ENCODE peak calls at places on chromosomes 7 and 10, in eight cellular contexts. R is EL; E is ecto neural progenitor cell; V is stimulated activated CD8-positive, alpha-beta memory T cell treated with anti-CD3 and anti-CD28 coated beads, Interleukin-15, amount 100 ng/mL, for 24 hours; S is PC-9; U is HuH-7; P is lower leg skin; K is astrocyte of the cerebellum. A is an unnamed sample.

GRCh38 chr10:11610151-11610854 is 1.1 kb downstream of the USP6NL start:
- DNase-seq in U (no peak), E (no peak), V (no peak), R (no peak), K (no peak), S (no peak), P (no peak), A (no peak)

GRCh38 chr7:31938650-31939049 is 131.6 kb downstream of the PDE1C start:
- DNase-seq in U (no peak), S (no peak), V (no peak), K (no peak), E (no peak), R (peak), P (no peak), A (no peak)

GRCh38 chr10:7111574-7111973 is 299.3 kb downstream of the SFMBT2 start:
- DNase-seq in U (no peak), E (no peak), K (peak), R (no peak), V (no peak), S (no peak), P (no peak), A (no peak)

GRCh38 chr7:18552311-18552916 is 56.9 kb downstream of the HDAC9 start:
- DNase-seq in V (no peak), U (no peak), E (no peak), P (no peak), K (no peak), S (no peak), R (no peak), A (no peak)

GRCh38 chr10:133243593-133243992 is 5.9 kb downstream of the VENTX start:
- DNase-seq in E (no peak), R (no peak), P (no peak), V (no peak), U (no peak), S (no peak), K (no peak), A (no peak)

GRCh38 chr7:129550673-129551360 is 48.5 kb downstream of the SMKR1 start:
- DNase-seq in E (no peak), U (no peak), R (peak), S (no peak), K (no peak), V (no peak), P (no peak), A (no peak)

GRCh38 chr7:68245688-68246087 is 1249.1 kb downstream of the TYW1 start:
- DNase-seq in U (no peak), K (no peak), S (peak), V (no peak), E (no peak), R (no peak), P (no peak), A (no peak)

GRCh38 chr10:123429631-123430257 is 236.4 kb upstream of the GPR26 start:
- DNase-seq in K (no peak), S (no peak), R (no peak), P (no peak), E (no peak), U (no peak), V (no peak), A (no peak)

GRCh38 chr10:95588025-95588424 is 26.9 kb upstream of the SORBS1 start:
- DNase-seq in V (no peak), K (no peak), E (no peak), P (peak), S (no peak), R (no peak), U (no peak), A (no peak)

GRCh38 chr7:51067757-51068156 is 248.9 kb downstream of the COBL start:
- DNase-seq in K (peak), R (peak), V (no peak), P (peak), E (peak), S (peak), U (peak), A (peak)

GRCh38 chr10:78553792-78554191 is 515.0 kb upstream of the ZMIZ1 start:
- DNase-seq in S (no peak), V (no peak), E (no peak), P (no peak), K (no peak), R (no peak), U (no peak), A (no peak)